ENCODE peak calls at places on chromosomes 4 and X, in six cellular contexts. G is GM23338, R is HCT116, V is A549, Z is GM12878, J is SK-N-SH. C is an unnamed sample. For H3K4me1, the result is how much of the 10 kb centered on the place peaks cover.

GRCh38 chrX:23271011-23271410 is 63.6 kb upstream of the PTCHD1 start:
- DNase-seq in V (no peak), J (no peak), R (no peak), Z (no peak), G (no peak), C (no peak)

GRCh38 chr4:16537926-16538325 is 311.7 kb upstream of the TAPT1 start:
- DNase-seq in Z (no peak), G (no peak), V (no peak), R (no peak), J (no peak), C (no peak)

GRCh38 chr4:44210750-44211149 is 237.9 kb downstream of the KCTD8 start:
- DNase-seq in G (peak), Z (no peak), V (no peak), R (no peak), J (no peak), C (no peak)

GRCh38 chr4:19381068-19381467 is 870.6 kb upstream of the SLIT2 start:
- DNase-seq in Z (no peak), V (no peak), J (no peak), R (no peak), G (no peak), C (no peak)

GRCh38 chr4:3292571-3293409 is at the start of gene RGS12:
- DNase-seq in G (peak), J (peak), V (peak), Z (peak), R (peak), C (peak)

GRCh38 chrX:31508338-31508737 is 436.5 kb upstream of the FTHL17 start:
- DNase-seq in J (peak), Z (no peak), R (no peak), V (no peak), G (peak), C (no peak)

GRCh38 chrX:119455264-119455663 is 13.0 kb upstream of the SLC25A5 start:
- DNase-seq in Z (no peak), G (no peak), R (no peak), J (no peak), V (no peak), C (no peak)

GRCh38 chrX:19912-20571 is 261.1 kb upstream of the PLCXD1 start:
- DNase-seq in J (peak), V (no peak), R (no peak), Z (no peak), G (peak), C (no peak)

GRCh38 chr4:22607382-22607781 is 85.4 kb upstream of the GBA3 start:
- DNase-seq in V (peak), R (peak), G (peak), Z (no peak), J (peak), C (no peak)

GRCh38 chrX:14065800-14066199 is 36.1 kb upstream of the GEMIN8 start:
- DNase-seq in R (no peak), Z (no peak), V (no peak), J (no peak), G (no peak), C (no peak)

GRCh38 chrX:31228415-31228832 is 156.6 kb upstream of the FTHL17 start:
- DNase-seq in G (no peak), J (no peak), V (no peak), R (no peak), Z (no peak), C (no peak)

GRCh38 chr4:145565328-145565727 is 53.9 kb upstream of the MMAA start:
- DNase-seq in J (no peak), G (no peak), Z (no peak), R (no peak), V (no peak), C (no peak)

GRCh38 chr4:169649545-169650226 is 29.3 kb downstream of the CLCN3 start:
- DNase-seq in R (no peak), Z (no peak), V (no peak), J (no peak), G (no peak), C (no peak)

GRCh38 chr4:20423420-20423819 is 171.7 kb downstream of the SLIT2 start:
- DNase-seq in R (no peak), V (no peak), Z (no peak), G (no peak), J (no peak), C (no peak)

GRCh38 chrX:13888284-13888683 is 71.4 kb upstream of the GPM6B start:
- DNase-seq in Z (no peak), G (no peak), R (no peak), J (no peak), V (no peak), C (no peak)

GRCh38 chr4:91325495-91325894 is 978.3 kb upstream of the GRID2 start:
- DNase-seq in V (no peak), G (no peak), R (peak), J (peak), Z (no peak), C (no peak)

GRCh38 chr4:59553739-59554126 is 1646.4 kb upstream of the ADGRL3 start:
- DNase-seq in G (no peak), J (no peak), R (no peak), V (peak), Z (no peak), C (peak)

GRCh38 chrX:18855919-18856644 is 127.8 kb downstream of the PHKA2 start:
- DNase-seq in Z (peak), R (no peak), V (no peak), J (no peak), G (no peak), C (no peak)

GRCh38 chr4:82797591-82798081 is 960 bp downstream of the SCD5 start:
- DNase-seq in J (peak), V (no peak), Z (no peak), G (peak), R (no peak), C (no peak)

GRCh38 chrX:15834827-15835595 is 19.6 kb downstream of the AP1S2 start:
- DNase-seq in J (no peak), V (no peak), R (no peak), Z (no peak), G (no peak), C (no peak)

GRCh38 chr4:89482248-89482647 is 174.6 kb upstream of the GPRIN3 start:
- DNase-seq in Z (no peak), V (peak), R (peak), J (peak), G (peak), C (no peak)

GRCh38 chrX:8731579-8732395 is at the start of gene ANOS1:
- DNase-seq in G (peak), V (no peak), J (peak), Z (no peak), R (no peak), C (no peak)

GRCh38 chrX:65932173-65933084 is 107.5 kb downstream of the VSIG4 start:
- DNase-seq in V (no peak), R (peak), Z (no peak), G (peak), J (peak), C (no peak)

GRCh38 chr4:127352220-127352619 is 280.5 kb upstream of the INTU start:
- DNase-seq in V (no peak), Z (no peak), J (no peak), R (no peak), G (peak), C (no peak)

GRCh38 chr4:74109116-74109791 is 10.3 kb upstream of the CXCL2 start:
- DNase-seq in R (peak), J (no peak), G (peak), Z (no peak), V (peak), C (peak)

GRCh38 chr4:55008166-55009056 is 117.0 kb downstream of the KDR start:
- DNase-seq in J (peak), R (no peak), G (peak), V (peak), Z (no peak), C (no peak)

GRCh38 chr4:119097282-119097900 is 38.2 kb upstream of the MYOZ2 start:
- DNase-seq in R (no peak), Z (no peak), V (no peak), J (no peak), G (no peak), C (no peak)

GRCh38 chrX:110420771-110421498 is 62.3 kb downstream of the RTL9 start:
- DNase-seq in Z (no peak), V (peak), J (no peak), R (no peak), G (no peak), C (no peak)

GRCh38 chrX:54992911-54993622 is 921 bp downstream of the PFKFB1 start:
- DNase-seq in V (no peak), J (no peak), G (no peak), Z (no peak), R (no peak), C (no peak)

GRCh38 chrX:102739642-102740041 is 19.1 kb downstream of the GPRASP3 start:
- DNase-seq in R (no peak), G (no peak), J (no peak), Z (no peak), V (no peak), C (no peak)

GRCh38 chr4:136927172-136927571 is 605.1 kb downstream of the PCDH18 start:
- DNase-seq in J (no peak), R (peak), G (no peak), Z (no peak), V (no peak), C (no peak)

GRCh38 chr4:177450421-177451107 is 8.3 kb upstream of the AGA start:
- DNase-seq in J (no peak), V (no peak), Z (no peak), G (no peak), R (no peak), C (no peak)

GRCh38 chr4:142840516-142841123 is 5.5 kb downstream of the INPP4B start:
- DNase-seq in G (peak), J (peak), Z (no peak), V (no peak), R (peak), C (no peak)

GRCh38 chr4:40550900-40551546 is 78.6 kb downstream of the RBM47 start:
- DNase-seq in Z (peak), V (peak), J (no peak), G (peak), R (peak), C (peak)

GRCh38 chrX:134764202-134764785 is 106.0 kb upstream of the PLAC1 start:
- DNase-seq in G (peak), Z (no peak), R (peak), J (peak), V (peak), C (peak)

GRCh38 chr4:10457255-10457801 is at the start of gene ZNF518B:
- DNase-seq in Z (no peak), G (peak), V (peak), J (peak), R (peak), C (no peak)

GRCh38 chrX:153723351-153724251 is 586 bp downstream of the BCAP31 start:
- DNase-seq in R (no peak), G (peak), Z (no peak), V (peak), J (peak), C (no peak)

GRCh38 chrX:129652565-129653169 is 2.1 kb downstream of the APLN start:
- DNase-seq in Z (no peak), R (no peak), V (no peak), G (no peak), J (no peak), C (no peak)

GRCh38 chrX:125953769-125954168 is 212.3 kb downstream of the DCAF12L2 start:
- DNase-seq in J (no peak), Z (no peak), G (no peak), V (no peak), R (no peak), C (no peak)

GRCh38 chrX:125952973-125953372 is 213.1 kb downstream of the DCAF12L2 start:
- DNase-seq in Z (no peak), G (no peak), J (no peak), V (no peak), R (no peak), C (no peak)
- H3K4me1 ChIP-seq in Z (under half), G (under half), J (under half), V (under half), R (under half), C (under half)

DNA sequence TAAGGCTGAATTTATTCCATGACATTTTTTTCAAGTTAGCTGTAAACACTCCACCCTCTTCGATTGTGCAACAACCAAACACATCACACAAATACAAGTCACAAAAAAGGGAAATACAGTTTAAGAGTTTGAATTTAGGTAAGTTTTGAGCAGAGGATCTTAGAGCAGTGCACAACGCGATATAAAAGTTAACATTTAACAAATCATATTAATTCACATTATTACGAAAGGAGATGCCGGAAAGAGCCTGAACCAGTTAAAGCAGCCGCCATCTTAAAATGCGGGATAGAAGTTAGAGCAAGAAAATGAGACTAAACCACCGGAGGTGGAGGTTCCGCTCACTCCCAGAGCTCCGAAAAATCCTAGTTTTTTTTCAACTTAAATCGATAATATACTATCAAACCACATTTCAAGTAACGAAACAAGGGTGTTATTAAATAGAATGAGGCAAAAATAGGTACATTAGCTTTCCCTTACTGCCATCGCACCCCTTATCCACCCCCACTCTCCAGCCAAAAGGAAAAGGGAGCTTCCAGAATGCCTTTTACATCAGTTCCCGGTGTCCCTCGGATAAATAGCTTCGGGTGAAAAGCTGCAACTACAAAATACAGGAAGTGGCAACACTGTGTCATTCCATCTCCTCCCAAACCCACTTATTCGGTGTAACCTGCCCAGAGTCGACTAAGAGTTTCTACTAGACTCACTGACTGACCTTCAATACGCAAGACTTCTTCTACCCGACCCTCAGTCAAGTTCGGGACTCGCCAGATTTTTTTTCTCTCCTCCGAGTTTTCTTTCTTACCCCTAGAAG is 1.9 kb downstream of the UBE2D3 start:
- DNase-seq in Z (no peak), V (no peak), G (peak), J (peak), R (peak), C (peak)
- TF ChIP-seq REST in Z (no peak), V (no peak), G (no peak), J (no peak), R (no peak), C (no peak)

GRCh38 chrX:50469206-50469605 is 1.4 kb downstream of the DGKK start:
- DNase-seq in G (peak), J (peak), V (no peak), R (no peak), Z (no peak), C (no peak)
- TF ChIP-seq CTCF in G (no peak), J (no peak), V (no peak), R (no peak), Z (no peak), C (no peak)

DNA sequence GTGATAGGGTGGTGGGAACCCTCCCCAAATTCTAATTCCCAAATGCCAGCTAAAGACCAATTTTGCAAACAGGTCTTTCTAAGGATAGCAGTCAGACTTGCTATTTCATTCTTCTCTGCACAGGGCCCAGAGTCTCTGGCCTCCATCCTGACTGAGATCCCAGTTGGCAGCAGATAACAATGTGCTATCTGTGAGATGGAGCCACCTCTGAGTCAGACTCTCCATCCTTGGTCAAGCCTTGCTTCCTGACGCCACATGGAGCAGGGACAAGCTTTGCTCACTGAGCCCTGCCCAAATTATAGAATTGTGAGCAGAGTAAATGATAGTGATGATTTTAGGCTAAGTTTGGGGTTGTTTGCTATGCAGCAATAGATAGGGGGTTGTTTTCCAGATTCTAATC is 33.6 kb upstream of the SETD7 start:
- DNase-seq in J (no peak), V (no peak), G (no peak), R (no peak), Z (no peak), C (no peak)
- H3K4me1 ChIP-seq in J (under half), V (under half), G (under half), R (under half), Z (under half), C (under half)